ENCODE peak calls at places on chromosome X, in eight cellular contexts. O is lower lobe of right lung, D is left ventricle myocardium inferior, H is right cardiac atrium, K is mesendoderm, V is spleen, L is stomach, W is transverse colon. F is an unnamed sample.

GRCh38 chrX:51614353-51614752 is 4.4 kb downstream of the CENPVL3 start:
- DNase-seq in D (no peak), H (no peak), V (no peak), L (no peak), K (peak; percentile 35), O (no peak), W (no peak), F (peak; percentile 18)

GRCh38 chrX:10648608-10649007 is 28.2 kb upstream of the MID1 start:
- DNase-seq in O (no peak), D (no peak), L (no peak), V (no peak), H (no peak), K (no peak), W (no peak), F (no peak)

GRCh38 chrX:87621697-87622096 is 104.1 kb downstream of the KLHL4 start:
- DNase-seq in H (no peak), K (no peak), L (no peak), D (no peak), O (no peak), V (no peak), W (no peak), F (no peak)

GRCh38 chrX:9352683-9353430 is 112.0 kb upstream of the TBL1X start:
- DNase-seq in K (no peak), O (peak; percentile 55), W (peak; percentile 41), L (peak; percentile 49), D (no peak), V (peak; percentile 80), H (no peak), F (peak; percentile 12)

GRCh38 chrX:139750390-139750789 is 42.4 kb upstream of the MCF2 start:
- DNase-seq in D (no peak), K (no peak), W (no peak), O (no peak), V (no peak), H (no peak), L (no peak), F (no peak)

GRCh38 chrX:112164420-112164819 is 81.8 kb upstream of the TRPC5 start:
- DNase-seq in D (no peak), H (no peak), V (no peak), O (no peak), W (no peak), L (no peak), K (no peak), F (no peak)

GRCh38 chrX:10574663-10575062 is 45.7 kb downstream of the MID1 start:
- DNase-seq in H (no peak), O (no peak), D (no peak), K (no peak), W (no peak), V (no peak), L (no peak), F (no peak)

GRCh38 chrX:47992093-47992375 is 11.8 kb downstream of the ZNF182 start:
- DNase-seq in K (no peak), V (no peak), W (no peak), O (no peak), H (no peak), L (no peak), D (no peak), F (no peak)

GRCh38 chrX:150038977-150039599 is 100.8 kb upstream of the EOLA2 start:
- DNase-seq in W (no peak), L (no peak), K (no peak), D (no peak), H (no peak), V (no peak), O (no peak), F (no peak)

GRCh38 chrX:73916931-73917657 is 354.1 kb downstream of the CHIC1 start:
- DNase-seq in K (peak; percentile 92), D (no peak), V (no peak), H (no peak), O (no peak), L (no peak), W (no peak), F (no peak)

GRCh38 chrX:125090046-125090445 is 229.6 kb upstream of the TEX13C start:
- DNase-seq in V (no peak), O (no peak), D (no peak), K (no peak), W (no peak), H (no peak), L (no peak), F (no peak)

GRCh38 chrX:103688949-103689348 is 2.5 kb upstream of the MORF4L2 start:
- DNase-seq in W (no peak), K (peak; percentile 11), O (no peak), V (no peak), D (no peak), L (no peak), H (no peak), F (no peak)

GRCh38 chrX:133838761-133839676 is 146.4 kb downstream of the GPC3 start:
- DNase-seq in H (no peak), V (no peak), L (no peak), K (peak; percentile 93), W (peak; percentile 17), O (no peak), D (no peak), F (peak; percentile 49)

GRCh38 chrX:151624677-151625076 is 61.2 kb downstream of the PASD1 start:
- DNase-seq in W (no peak), K (no peak), D (no peak), L (no peak), O (no peak), H (no peak), V (no peak), F (no peak)

GRCh38 chrX:47243351-47243750 is 10.5 kb downstream of the USP11 start:
- DNase-seq in O (no peak), V (no peak), H (no peak), K (no peak), W (no peak), L (no peak), D (no peak), F (no peak)

DNA sequence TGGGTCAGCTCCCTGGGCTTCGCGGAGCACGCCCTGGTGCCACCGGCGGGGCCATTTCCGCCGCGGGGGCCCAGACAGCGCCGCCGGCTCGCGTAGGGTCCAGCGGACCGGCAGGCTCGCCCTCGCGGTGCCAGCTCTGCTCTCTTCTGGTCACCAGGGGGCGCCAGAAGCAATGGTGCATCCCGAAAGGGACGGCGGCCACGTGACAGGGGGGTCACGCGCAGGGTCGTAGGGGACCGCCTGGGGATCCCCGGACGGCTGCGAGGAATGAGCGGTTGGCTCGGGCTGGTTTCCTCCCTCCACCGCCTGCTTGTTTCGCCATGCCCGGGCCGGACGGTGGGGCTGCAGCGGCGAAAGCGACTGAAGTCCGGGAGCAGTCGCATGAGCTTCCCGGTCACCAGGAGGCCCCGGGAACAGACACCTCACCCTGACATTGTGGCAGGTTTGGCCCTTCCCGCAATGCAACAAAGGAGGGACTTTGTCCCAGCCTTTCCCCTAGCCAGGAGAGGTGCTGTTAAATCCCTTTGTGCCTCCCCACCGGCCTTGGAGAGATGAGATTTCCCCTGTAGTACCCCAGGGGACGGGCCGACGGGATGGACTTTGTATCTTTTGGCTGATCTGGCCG is 15.8 kb downstream of the ZCCHC12 start:
- DNase-seq in H (peak; percentile 93), K (peak; percentile 74), O (peak; percentile 84), W (peak; percentile 80), L (peak; percentile 72), V (peak; percentile 90), D (peak; percentile 78), F (peak; percentile 29)
- H3K4me3 ChIP-seq in H (peak overlapping the region; percentile 63), K (no peak overlapping the region), O (peak overlapping the region; percentile 52), W (peak overlapping the region; percentile 30), L (peak overlapping the region; percentile 44), V (peak overlapping the region; percentile 34), D (peak overlapping the region; percentile 68), F (no peak overlapping the region)

DNA sequence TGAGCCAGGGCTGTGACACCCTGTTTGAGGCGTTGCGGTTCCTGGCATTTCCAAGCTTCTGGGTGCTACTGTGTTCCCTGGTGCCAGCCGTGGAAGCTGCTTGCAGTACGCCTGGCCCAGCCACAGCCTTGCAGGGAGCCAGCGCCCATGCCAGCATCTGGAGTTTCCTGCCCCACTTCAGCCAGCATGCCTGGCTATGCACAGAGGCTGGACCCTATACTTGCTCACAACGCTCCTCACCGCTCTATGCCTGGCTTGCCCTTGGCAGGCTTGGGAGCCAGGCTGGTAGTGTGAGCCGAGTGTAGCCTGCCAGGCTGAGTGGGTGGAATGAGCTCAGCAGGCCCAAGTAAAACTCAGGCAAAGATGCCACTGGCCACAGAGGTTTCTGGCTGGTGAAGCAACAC is 22.4 kb downstream of the PRRG1 start:
- DNase-seq in D (peak; percentile 27), L (no peak), O (no peak), W (no peak), V (peak; percentile 66), K (no peak), H (peak; percentile 41), F (no peak)
- H3K4me3 ChIP-seq in D (no peak overlapping the region), L (no peak overlapping the region), O (no peak overlapping the region), W (no peak overlapping the region), V (no peak overlapping the region), K (no peak overlapping the region), H (no peak overlapping the region), F (no peak overlapping the region)

DNA sequence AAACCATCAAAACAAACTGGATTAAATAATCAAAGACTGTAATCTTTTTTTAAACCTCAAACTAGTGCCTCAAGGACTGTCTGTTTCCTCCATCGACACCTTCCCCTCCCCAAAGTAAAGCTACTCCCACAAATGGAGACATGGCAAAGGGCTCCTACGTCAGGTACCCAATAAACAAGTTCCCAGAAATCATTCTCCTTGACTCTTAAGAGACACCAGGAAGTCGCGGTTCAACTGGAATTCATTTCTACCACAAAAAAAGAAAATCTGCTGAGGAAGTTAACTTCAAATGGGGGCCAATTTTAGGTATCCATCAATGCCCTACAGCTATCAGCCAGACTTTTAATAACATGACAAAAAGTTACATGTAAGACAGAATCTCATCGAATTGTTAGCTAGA is 2.5 kb downstream of the RPS4X start:
- DNase-seq in O (no peak), W (no peak), K (no peak), H (no peak), L (no peak), D (no peak), V (no peak), F (no peak)
- H3K4me3 ChIP-seq in O (peak overlapping the region; percentile 17), W (no peak overlapping the region), K (no peak overlapping the region), H (no peak overlapping the region), L (peak overlapping the region; percentile 69), D (no peak overlapping the region), V (no peak overlapping the region), F (no peak overlapping the region)

GRCh38 chrX:131827935-131828334 is 195.2 kb upstream of the STK26 start:
- DNase-seq in H (no peak), O (no peak), K (peak; percentile 82), W (no peak), V (no peak), D (no peak), L (no peak), F (peak; percentile 64)

GRCh38 chrX:131821945-131822622 is 201.0 kb upstream of the STK26 start:
- DNase-seq in O (no peak), L (peak; percentile 78), W (peak; percentile 84), K (no peak), D (no peak), H (peak; percentile 77), V (peak; percentile 81), F (no peak)

GRCh38 chrX:131828482-131828881 is 194.6 kb upstream of the STK26 start:
- DNase-seq in L (no peak), K (peak; percentile 41), D (no peak), V (no peak), W (no peak), H (no peak), O (no peak), F (no peak)

GRCh38 chrX:131830400-131831184 is 192.5 kb upstream of the STK26 start:
- DNase-seq in H (peak; percentile 85), V (peak; percentile 80), D (peak; percentile 40), O (peak; percentile 67), L (peak; percentile 79), W (peak; percentile 74), K (peak; percentile 98), F (peak; percentile 67)

DNA sequence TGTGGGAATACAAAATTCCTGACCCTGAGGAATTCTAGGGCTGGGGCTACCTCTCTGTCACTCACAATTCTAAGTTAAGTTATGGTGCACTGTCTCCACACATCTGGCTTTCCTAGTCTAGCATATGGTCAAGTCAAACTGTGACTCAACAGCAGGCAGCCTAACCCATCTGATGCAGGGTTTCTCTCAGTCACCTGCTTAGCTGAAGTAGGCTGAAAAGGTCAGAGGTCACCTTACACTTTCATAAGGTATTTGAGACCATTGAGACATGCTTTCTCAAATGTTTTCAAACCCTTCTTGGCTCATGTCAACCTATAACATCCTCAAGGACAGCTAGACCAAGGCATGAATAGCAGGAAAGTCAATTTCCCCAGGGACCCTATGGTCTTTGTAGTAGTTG is 196.5 kb upstream of the STK26 start:
- DNase-seq in K (no peak), H (no peak), W (no peak), O (no peak), L (no peak), D (no peak), V (no peak), F (no peak)
- H3K4me3 ChIP-seq in K (no peak overlapping the region), H (no peak overlapping the region), W (no peak overlapping the region), O (no peak overlapping the region), L (no peak overlapping the region), D (no peak overlapping the region), V (no peak overlapping the region), F (no peak overlapping the region)